ENCODE peak calls at places on chromosome 14, in ten cellular contexts. D is fibroblast of pulmonary artery, L is cardiac fibroblast, I is thyroid gland, R is heart right ventricle, A is lower lobe of right lung, X is IMR-90, O is heart left ventricle, S is colonic mucosa, K is prostate gland. J is an unnamed sample.

GRCh38 chr14:55874785-55875184 is 243.4 kb upstream of the PELI2 start:
- DNase-seq in D (no peak), L (peak), I (no peak), R (no peak), A (no peak), X (no peak), O (no peak), S (no peak), K (no peak), J (no peak)

GRCh38 chr14:62283837-62284236 is 521.6 kb downstream of the SNAPC1 start:
- DNase-seq in D (no peak), L (no peak), I (no peak), R (no peak), A (no peak), X (no peak), O (no peak), S (no peak), K (no peak), J (no peak)

GRCh38 chr14:64212666-64213065 is 81.5 kb downstream of the ESR2 start:
- DNase-seq in D (no peak), L (no peak), I (no peak), R (no peak), A (no peak), X (peak), O (no peak), S (no peak), K (no peak), J (no peak)

GRCh38 chr14:39467889-39468524 is 35.8 kb upstream of the FBXO33 start:
- DNase-seq in D (peak), L (peak), I (no peak), R (no peak), A (no peak), X (peak), O (no peak), S (no peak), K (no peak), J (peak)

GRCh38 chr14:73760598-73761586 is 46.7 kb upstream of the PNMA1 start:
- DNase-seq in D (no peak), L (no peak), I (no peak), R (no peak), A (no peak), X (no peak), O (no peak), S (no peak), K (no peak), J (no peak)

GRCh38 chr14:72699433-72699832 is 194.5 kb downstream of the DPF3 start:
- DNase-seq in D (no peak), L (no peak), I (no peak), R (no peak), A (no peak), X (no peak), O (no peak), S (no peak), K (no peak), J (no peak)

GRCh38 chr14:94628578-94628977 is 16.4 kb downstream of the SERPINA3 start:
- DNase-seq in D (no peak), L (no peak), I (no peak), R (no peak), A (no peak), X (no peak), O (no peak), S (no peak), K (no peak), J (no peak)

GRCh38 chr14:57692671-57693070 is 173.2 kb downstream of the SLC35F4 start:
- DNase-seq in D (peak), L (peak), I (no peak), R (no peak), A (no peak), X (peak), O (no peak), S (no peak), K (no peak), J (peak)

GRCh38 chr14:103384450-103385152 is 614 bp upstream of the MARK3 start:
- DNase-seq in D (no peak), L (no peak), I (no peak), R (no peak), A (no peak), X (no peak), O (peak), S (peak), K (no peak), J (no peak)

GRCh38 chr14:64423987-64424386 is 35.8 kb downstream of the MTHFD1 start:
- DNase-seq in D (peak), L (peak), I (no peak), R (no peak), A (no peak), X (peak), O (no peak), S (no peak), K (no peak), J (peak)

GRCh38 chr14:102223682-102224081 is 81.3 kb downstream of the MOK start:
- DNase-seq in D (no peak), L (no peak), I (no peak), R (no peak), A (no peak), X (no peak), O (no peak), S (no peak), K (no peak), J (no peak)

GRCh38 chr14:54026671-54027070 is 70.0 kb upstream of the BMP4 start:
- DNase-seq in D (no peak), L (no peak), I (no peak), R (no peak), A (no peak), X (no peak), O (no peak), S (no peak), K (no peak), J (peak)

GRCh38 chr14:52545584-52546317 is 6.6 kb downstream of the TXNDC16 start:
- DNase-seq in D (no peak), L (no peak), I (no peak), R (no peak), A (no peak), X (no peak), O (no peak), S (no peak), K (peak), J (no peak)

GRCh38 chr14:103539056-103539825 is 10.2 kb downstream of the TRMT61A start:
- DNase-seq in D (no peak), L (no peak), I (no peak), R (peak), A (peak), X (no peak), O (no peak), S (no peak), K (no peak), J (no peak)

GRCh38 chr14:52740751-52741150 is 10.8 kb downstream of the STYX start:
- DNase-seq in D (peak), L (no peak), I (no peak), R (no peak), A (no peak), X (no peak), O (no peak), S (no peak), K (no peak), J (no peak)

GRCh38 chr14:80456200-80456599 is 244.9 kb upstream of the DIO2 start:
- DNase-seq in D (peak), L (peak), I (no peak), R (no peak), A (no peak), X (peak), O (no peak), S (no peak), K (no peak), J (peak)

GRCh38 chr14:70536830-70537229 is 2.0 kb upstream of the ADAM20 start:
- DNase-seq in D (no peak), L (no peak), I (no peak), R (no peak), A (no peak), X (no peak), O (no peak), S (no peak), K (no peak), J (no peak)

GRCh38 chr14:32472512-32473472 is 143.7 kb downstream of the AKAP6 start:
- DNase-seq in D (peak), L (peak), I (peak), R (peak), A (no peak), X (peak), O (peak), S (no peak), K (no peak), J (peak)

GRCh38 chr14:34496007-34496678 is 34.1 kb upstream of the SPTSSA start:
- DNase-seq in D (peak), L (peak), I (no peak), R (peak), A (no peak), X (no peak), O (no peak), S (no peak), K (no peak), J (no peak)

GRCh38 chr14:61636792-61637191 is 58.5 kb upstream of the HIF1A start:
- DNase-seq in D (no peak), L (no peak), I (no peak), R (no peak), A (no peak), X (no peak), O (no peak), S (no peak), K (no peak), J (no peak)

GRCh38 chr14:29927596-29928341 is at the start of gene PRKD1:
- DNase-seq in D (peak), L (peak), I (peak), R (peak), A (peak), X (peak), O (peak), S (peak), K (peak), J (peak)

GRCh38 chr14:36275741-36276140 is 44.7 kb downstream of the MBIP start:
- DNase-seq in D (no peak), L (no peak), I (peak), R (no peak), A (no peak), X (no peak), O (no peak), S (no peak), K (no peak), J (no peak)

GRCh38 chr14:77230914-77231313 is 40.1 kb downstream of the NGB start:
- DNase-seq in D (no peak), L (no peak), I (no peak), R (no peak), A (no peak), X (no peak), O (no peak), S (no peak), K (no peak), J (no peak)

GRCh38 chr14:53536446-53536845 is 383.3 kb upstream of the DDHD1 start:
- DNase-seq in D (no peak), L (no peak), I (no peak), R (no peak), A (no peak), X (no peak), O (no peak), S (no peak), K (no peak), J (no peak)

GRCh38 chr14:78968249-78968648 is 798.1 kb downstream of the NRXN3 start:
- DNase-seq in D (no peak), L (no peak), I (no peak), R (no peak), A (no peak), X (no peak), O (no peak), S (no peak), K (peak), J (no peak)

GRCh38 chr14:73665130-73665529 is 20.3 kb downstream of the DNAL1 start:
- DNase-seq in D (no peak), L (no peak), I (no peak), R (no peak), A (no peak), X (no peak), O (no peak), S (no peak), K (no peak), J (no peak)

GRCh38 chr14:64410084-64410774 is 22.1 kb downstream of the MTHFD1 start:
- DNase-seq in D (peak), L (peak), I (no peak), R (no peak), A (no peak), X (peak), O (no peak), S (no peak), K (no peak), J (peak)

GRCh38 chr14:95318399-95318834 is 1.3 kb downstream of the CLMN start:
- DNase-seq in D (no peak), L (no peak), I (no peak), R (no peak), A (no peak), X (no peak), O (no peak), S (peak), K (no peak), J (no peak)

GRCh38 chr14:77622562-77622961 is 6.1 kb upstream of the SPTLC2 start:
- DNase-seq in D (no peak), L (no peak), I (peak), R (no peak), A (peak), X (no peak), O (no peak), S (peak), K (no peak), J (no peak)

GRCh38 chr14:34113051-34113511 is 162.2 kb upstream of the EGLN3 start:
- DNase-seq in D (peak), L (peak), I (no peak), R (no peak), A (no peak), X (peak), O (no peak), S (no peak), K (peak), J (peak)

GRCh38 chr14:76708771-76709170 is 52.5 kb upstream of the VASH1 start:
- DNase-seq in D (no peak), L (no peak), I (no peak), R (no peak), A (no peak), X (no peak), O (no peak), S (no peak), K (no peak), J (no peak)

GRCh38 chr14:49849213-49849847 is 3.3 kb downstream of the NEMF start:
- DNase-seq in D (no peak), L (no peak), I (no peak), R (no peak), A (no peak), X (no peak), O (no peak), S (no peak), K (no peak), J (no peak)

GRCh38 chr14:49853572-49854375 is 1.2 kb upstream of the NEMF start:
- DNase-seq in D (peak), L (peak), I (peak), R (peak), A (peak), X (peak), O (peak), S (peak), K (peak), J (peak)

GRCh38 chr14:49857427-49858003 is 4.9 kb upstream of the NEMF start:
- DNase-seq in D (no peak), L (no peak), I (no peak), R (no peak), A (no peak), X (no peak), O (no peak), S (no peak), K (no peak), J (no peak)

GRCh38 chr14:49852351-49853157 is at the start of gene NEMF:
- DNase-seq in D (peak), L (peak), I (peak), R (peak), A (peak), X (peak), O (peak), S (peak), K (peak), J (peak)

DNA sequence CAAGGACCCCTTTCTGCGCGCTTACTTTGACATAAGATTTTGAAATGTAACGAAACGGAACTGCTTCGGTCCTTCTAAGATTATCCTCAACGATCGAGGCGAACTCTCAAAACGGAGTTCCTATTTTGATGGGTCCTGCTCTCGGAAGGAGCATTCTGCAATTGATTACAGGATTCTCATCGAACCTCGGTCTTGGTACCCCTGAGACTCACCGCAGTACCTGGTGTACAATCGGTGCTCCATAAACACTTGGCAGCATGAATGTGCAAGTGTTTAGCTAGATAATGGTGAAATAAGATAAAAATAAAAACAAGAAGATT is 530 bp upstream of the NEMF start:
- DNase-seq in D (no peak), L (no peak), I (no peak), R (no peak), A (no peak), X (no peak), O (no peak), S (no peak), K (no peak), J (no peak)
- TF ChIP-seq CTCF in D (no peak), L (no peak), I (no peak), R (no peak), A (no peak), X (no peak), O (no peak), S (no peak), K (no peak), J (no peak)

GRCh38 chr14:59483360-59483759 is 848 bp downstream of the L3HYPDH start:
- DNase-seq in D (peak), L (peak), I (no peak), R (no peak), A (no peak), X (peak), O (no peak), S (peak), K (no peak), J (peak)

GRCh38 chr14:59483819-59484610 is at the start of the genes JKAMP and L3HYPDH:
- DNase-seq in D (peak), L (peak), I (peak), R (peak), A (peak), X (peak), O (peak), S (peak), K (peak), J (peak)

GRCh38 chr14:59482120-59482434 is 2.1 kb downstream of the L3HYPDH start:
- DNase-seq in D (no peak), L (no peak), I (no peak), R (no peak), A (no peak), X (no peak), O (no peak), S (no peak), K (no peak), J (no peak)

GRCh38 chr14:59482471-59483331 is 1.5 kb downstream of the L3HYPDH start:
- DNase-seq in D (peak), L (peak), I (peak), R (no peak), A (no peak), X (peak), O (peak), S (peak), K (peak), J (peak)

DNA sequence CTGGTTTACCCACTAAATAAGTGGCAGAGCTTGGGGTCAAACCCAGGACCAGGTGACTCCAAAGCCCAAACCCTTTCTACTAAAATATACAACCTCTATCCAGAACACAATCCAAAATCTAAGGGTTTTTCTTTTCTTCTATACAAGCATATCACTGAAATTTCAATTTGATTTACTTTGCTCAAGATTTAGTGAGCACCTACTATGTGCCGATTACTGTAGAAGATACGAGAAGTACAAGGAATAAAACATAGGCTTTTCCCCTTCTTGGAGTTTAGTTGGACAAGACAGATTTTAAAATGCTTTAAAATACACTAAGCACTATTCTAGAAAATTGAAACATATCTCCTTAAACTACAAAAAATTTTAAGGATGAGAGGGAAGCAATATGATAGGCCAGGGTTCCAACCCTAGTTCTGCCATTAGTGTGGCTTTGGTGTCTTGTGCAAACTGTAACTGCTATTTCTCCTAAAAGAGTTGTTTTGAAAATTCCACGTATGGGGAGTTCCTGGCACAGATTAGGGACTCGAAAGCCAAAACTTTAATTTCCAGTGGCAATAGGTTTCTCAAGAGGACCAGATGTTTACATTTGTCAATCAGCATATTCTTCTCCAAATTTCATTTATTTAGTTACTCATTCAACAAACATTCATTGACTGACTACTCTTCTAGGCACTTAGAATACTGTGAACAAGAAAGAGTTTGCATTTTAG is 2.6 kb downstream of the L3HYPDH start:
- DNase-seq in D (peak), L (peak), I (no peak), R (no peak), A (no peak), X (peak), O (no peak), S (no peak), K (no peak), J (peak)
- H3K4me3 ChIP-seq in D (peak), L (peak), I (no peak), R (no peak), A (peak), X (peak), O (no peak), S (no peak), K (no peak), J (peak)

GRCh38 chr14:99041820-99042174 is 230.2 kb downstream of the BCL11B start:
- DNase-seq in D (no peak), L (no peak), I (no peak), R (no peak), A (no peak), X (no peak), O (no peak), S (no peak), K (no peak), J (no peak)
- TF ChIP-seq CTCF in D (no peak), L (no peak), I (no peak), R (no peak), A (no peak), X (no peak), O (no peak), S (no peak), K (no peak), J (no peak)

GRCh38 chr14:92665699-92666110 is 82.7 kb downstream of the LGMN start:
- DNase-seq in D (no peak), L (no peak), I (no peak), R (no peak), A (no peak), X (no peak), O (no peak), S (no peak), K (no peak), J (no peak)
- H3K4me3 ChIP-seq in D (no peak), L (no peak), I (no peak), R (no peak), A (no peak), X (no peak), O (no peak), S (no peak), K (no peak), J (no peak)

GRCh38 chr14:22226381-22226780 is 362.6 kb downstream of the DAD1 start:
- DNase-seq in D (no peak), L (no peak), I (no peak), R (no peak), A (peak), X (peak), O (no peak), S (no peak), K (no peak), J (no peak)
- TF ChIP-seq CTCF in D (no peak), L (no peak), I (no peak), R (peak), A (peak), X (peak), O (no peak), S (no peak), K (no peak), J (no peak)

GRCh38 chr14:100677152-100677924 is 49.4 kb upstream of the DLK1 start:
- DNase-seq in D (peak), L (peak), I (no peak), R (peak), A (no peak), X (no peak), O (peak), S (no peak), K (no peak), J (peak)
- H3K4me3 ChIP-seq in D (no peak), L (no peak), I (no peak), R (no peak), A (no peak), X (no peak), O (no peak), S (no peak), K (no peak), J (no peak)

GRCh38 chr14:91719839-91720238 is 12.0 kb downstream of the CATSPERB start:
- DNase-seq in D (no peak), L (no peak), I (no peak), R (no peak), A (no peak), X (no peak), O (no peak), S (no peak), K (no peak), J (no peak)

GRCh38 chr14:91716999-91717398 is 14.9 kb downstream of the CATSPERB start:
- DNase-seq in D (no peak), L (no peak), I (no peak), R (no peak), A (no peak), X (no peak), O (no peak), S (no peak), K (no peak), J (no peak)

DNA sequence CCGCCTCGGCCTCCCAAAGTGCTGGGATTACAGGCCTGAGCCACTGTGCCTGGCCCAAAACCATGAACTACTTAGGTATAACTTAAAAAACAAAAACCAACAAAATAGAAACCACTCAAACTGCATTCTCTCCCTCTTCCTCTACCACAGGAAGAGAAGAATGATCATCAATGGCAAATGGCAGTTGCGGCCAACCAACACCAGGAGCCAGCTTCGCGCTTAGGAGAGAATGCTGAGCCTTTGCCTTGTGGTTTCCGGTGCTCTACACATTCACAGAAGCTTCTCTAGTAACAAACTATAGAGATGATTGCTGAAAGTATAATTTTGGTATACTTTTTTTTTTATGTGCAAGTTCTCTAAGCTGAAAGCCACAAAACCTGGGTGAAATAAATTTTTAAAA is 17.1 kb downstream of the CATSPERB start:
- DNase-seq in D (no peak), L (no peak), I (no peak), R (no peak), A (no peak), X (no peak), O (no peak), S (no peak), K (no peak), J (no peak)
- TF ChIP-seq CTCF in D (no peak), L (no peak), I (no peak), R (no peak), A (no peak), X (no peak), O (no peak), S (no peak), K (no peak), J (no peak)

GRCh38 chr14:105064001-105064400 is 1.2 kb downstream of the GPR132 start:
- DNase-seq in D (no peak), L (no peak), I (no peak), R (no peak), A (no peak), X (no peak), O (no peak), S (no peak), K (no peak), J (no peak)
- H3K4me3 ChIP-seq in D (no peak), L (no peak), I (no peak), R (no peak), A (peak), X (no peak), O (no peak), S (peak), K (no peak), J (no peak)

J was measured in foreskin fibroblast.